ENCODE peak calls at places on chromosomes 7 and 10, in six cellular contexts. C is body of pancreas, U is A673, R is ovary, V is transverse colon, J is MM.1S. B is an unnamed sample.

GRCh38 chr10:60576130-60577069 is 186.7 kb upstream of the ANK3 start:
- DNase-seq in R (no peak), V (no peak), C (no peak), J (peak; percentile 71), U (no peak), B (no peak)

GRCh38 chr7:50627824-50628361 is 62.7 kb upstream of the DDC start:
- DNase-seq in J (no peak), V (no peak), C (no peak), R (no peak), U (no peak), B (no peak)

GRCh38 chr7:75993689-75994387 is 557 bp downstream of the TMEM120A start:
- DNase-seq in C (peak; percentile 69), V (peak; percentile 59), U (peak; percentile 55), J (no peak), R (peak; percentile 77), B (peak; percentile 68)

GRCh38 chr7:46942574-46942973 is 639.3 kb downstream of the TNS3 start:
- DNase-seq in U (no peak), J (no peak), C (no peak), R (no peak), V (no peak), B (no peak)

GRCh38 chr10:118204292-118204943 is 137.7 kb downstream of the FAM204A start:
- DNase-seq in V (no peak), C (no peak), U (no peak), R (no peak), J (no peak), B (no peak)

GRCh38 chr7:6443372-6443941 is 4.3 kb downstream of the DAGLB start:
- DNase-seq in R (no peak), C (no peak), J (no peak), U (no peak), V (no peak), B (no peak)

GRCh38 chr7:40694041-40694809 is 559.4 kb downstream of the SUGCT start:
- DNase-seq in U (no peak), J (peak; percentile 91), V (no peak), R (no peak), C (no peak), B (no peak)

GRCh38 chr7:45215611-45216062 is 58.0 kb downstream of the RAMP3 start:
- DNase-seq in R (no peak), V (no peak), C (peak; percentile 26), U (no peak), J (no peak), B (no peak)

GRCh38 chr10:4807803-4808507 is 18.1 kb upstream of the AKR1E2 start:
- DNase-seq in U (peak; percentile 90), R (no peak), C (no peak), J (peak; percentile 52), V (no peak), B (no peak)

GRCh38 chr10:35824704-35825103 is 182.6 kb upstream of the FZD8 start:
- DNase-seq in C (no peak), V (no peak), J (no peak), U (no peak), R (no peak), B (peak; percentile 16)

GRCh38 chr7:41010967-41011366 is 691.9 kb downstream of the INHBA start:
- DNase-seq in J (no peak), R (no peak), U (no peak), V (no peak), C (no peak), B (no peak)

GRCh38 chr10:72567884-72568283 is 58.0 kb downstream of the MICU1 start:
- DNase-seq in V (no peak), C (no peak), J (no peak), R (no peak), U (peak; percentile 43), B (no peak)

GRCh38 chr7:120023494-120024167 is 249.3 kb upstream of the KCND2 start:
- DNase-seq in V (no peak), J (no peak), R (no peak), U (no peak), C (no peak), B (no peak)

GRCh38 chr7:120033114-120033513 is 239.9 kb upstream of the KCND2 start:
- DNase-seq in J (peak; percentile 16), R (no peak), V (no peak), C (no peak), U (peak; percentile 1), B (no peak)

GRCh38 chr7:120030871-120031270 is 242.1 kb upstream of the KCND2 start:
- DNase-seq in U (no peak), J (no peak), C (no peak), V (no peak), R (no peak), B (no peak)

GRCh38 chr7:120028636-120029035 is 244.3 kb upstream of the KCND2 start:
- DNase-seq in J (no peak), U (no peak), C (no peak), V (no peak), R (no peak), B (no peak)
- TF ChIP-seq CTCF in J (no peak), U (no peak), C (no peak), V (no peak), R (no peak), B (no peak)

DNA sequence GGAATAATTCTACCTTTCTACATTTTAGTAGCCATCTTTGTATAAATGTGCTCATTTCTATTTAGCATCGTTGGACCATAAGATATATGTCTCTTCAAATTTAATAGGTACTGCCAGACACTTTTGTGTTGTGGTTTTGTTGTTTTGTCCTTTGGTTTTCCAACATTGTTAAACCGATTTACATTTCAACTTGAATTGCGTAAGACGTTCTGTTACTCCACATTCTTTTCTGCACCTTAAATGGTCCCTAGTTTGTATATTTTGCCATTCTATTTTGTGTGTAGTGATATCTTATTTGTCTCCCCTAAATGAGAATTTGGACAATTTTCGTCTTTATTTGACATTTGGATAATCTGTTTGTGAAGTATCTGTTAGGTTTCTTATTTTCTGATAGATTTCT is 1015.6 kb downstream of the NRG3 start:
- DNase-seq in J (no peak), C (no peak), U (no peak), R (no peak), V (no peak), B (no peak)
- H3K27me3 ChIP-seq in J (no peaks in the 10 kb centered on the region), C (no peaks in the 10 kb centered on the region), U (no peaks in the 10 kb centered on the region), R (no peaks in the 10 kb centered on the region), V (no peaks in the 10 kb centered on the region), B (no peaks in the 10 kb centered on the region)

GRCh38 chr7:153017197-153017596 is 257.6 kb downstream of the ACTR3B start:
- DNase-seq in J (no peak), V (no peak), U (no peak), R (no peak), C (no peak), B (no peak)

GRCh38 chr7:153021542-153021941 is 262.0 kb downstream of the ACTR3B start:
- DNase-seq in V (no peak), U (no peak), C (no peak), R (no peak), J (no peak), B (no peak)

GRCh38 chr7:153027210-153027609 is 267.7 kb downstream of the ACTR3B start:
- DNase-seq in V (no peak), J (no peak), R (no peak), C (no peak), U (no peak), B (no peak)

GRCh38 chr7:153027904-153028303 is 268.4 kb downstream of the ACTR3B start:
- DNase-seq in C (no peak), V (no peak), U (no peak), J (no peak), R (no peak), B (no peak)

DNA sequence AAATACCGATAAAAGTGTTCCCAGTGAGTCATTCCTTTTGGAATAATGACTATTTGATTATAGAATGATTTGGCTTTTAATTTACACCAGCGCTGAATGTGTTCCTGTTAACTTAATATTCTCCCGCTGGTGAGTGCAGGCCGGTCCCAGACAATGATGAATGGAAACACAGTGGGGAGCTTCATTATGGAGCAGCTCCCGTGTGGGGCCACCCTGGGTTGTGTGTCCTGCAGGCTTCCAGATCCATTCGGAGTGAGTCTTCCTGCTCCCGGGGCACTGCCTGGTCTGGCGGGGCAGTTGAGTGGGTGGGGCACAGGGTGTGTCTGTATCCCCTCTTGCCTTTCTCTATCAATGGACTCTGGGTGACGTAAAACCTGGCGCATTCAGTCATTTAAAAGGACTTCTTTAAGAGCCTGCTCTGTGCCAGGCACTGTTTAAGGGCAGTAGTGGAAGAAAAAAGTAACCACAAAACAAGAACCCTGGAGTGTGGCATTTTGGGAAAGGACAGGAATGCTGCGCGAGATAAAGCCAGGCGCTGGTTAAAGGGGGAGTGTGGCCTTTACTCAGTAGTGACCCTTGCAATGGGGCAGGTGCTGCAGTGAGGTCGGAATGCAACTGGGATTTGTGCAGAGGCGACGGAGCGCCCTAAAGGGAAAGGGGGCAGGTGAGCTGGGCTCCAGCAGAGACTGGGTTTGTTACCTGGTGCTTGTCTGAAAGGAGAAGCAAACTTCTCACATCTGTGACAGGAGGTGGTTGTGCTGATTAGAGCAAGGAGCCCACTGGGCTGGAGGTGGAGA is 263.4 kb downstream of the ACTR3B start:
- DNase-seq in C (no peak), J (no peak), U (peak; percentile 16), V (no peak), R (no peak), B (no peak)
- H3K9me3 ChIP-seq in C (no peaks in the 10 kb centered on the region), J (no peaks in the 10 kb centered on the region), U (no peaks in the 10 kb centered on the region), V (no peaks in the 10 kb centered on the region), R (no peaks in the 10 kb centered on the region), B (no peaks in the 10 kb centered on the region)

GRCh38 chr10:128178319-128178937 is 52.2 kb upstream of the MKI67 start:
- DNase-seq in V (peak; percentile 24), C (peak; percentile 12), J (peak; percentile 66), U (peak; percentile 47), R (no peak), B (peak; percentile 12)
- TF ChIP-seq CTCF in V (peak; percentile 38), C (no peak), J (peak; percentile 61), U (peak; percentile 64), R (no peak), B (peak; percentile 25)

GRCh38 chr10:100705139-100705538 is 40.2 kb upstream of the PAX2 start:
- DNase-seq in R (no peak), U (no peak), J (no peak), V (no peak), C (no peak), B (no peak)

GRCh38 chr10:100709146-100709545 is 36.2 kb upstream of the PAX2 start:
- DNase-seq in R (no peak), V (no peak), J (no peak), U (no peak), C (no peak), B (no peak)

GRCh38 chr10:100709655-100710054 is 35.7 kb upstream of the PAX2 start:
- DNase-seq in J (no peak), V (no peak), C (no peak), U (no peak), R (no peak), B (no peak)

GRCh38 chr10:100710151-100710871 is 35.1 kb upstream of the PAX2 start:
- DNase-seq in R (no peak), V (no peak), U (no peak), J (no peak), C (peak; percentile 18), B (peak; percentile 29)

GRCh38 chr10:100707261-100707848 is 38.0 kb upstream of the PAX2 start:
- DNase-seq in C (no peak), J (no peak), V (no peak), U (no peak), R (no peak), B (no peak)
- H3K27me3 ChIP-seq in C (peaks cover 15% of the 10 kb centered on the region), J (peaks cover 72% of the 10 kb centered on the region), V (peaks cover 81% of the 10 kb centered on the region), U (peaks cover 45% of the 10 kb centered on the region), R (no peaks in the 10 kb centered on the region), B (peaks cover 16% of the 10 kb centered on the region)

GRCh38 chr7:157476201-157476600 is 139.4 kb downstream of the DNAJB6 start:
- DNase-seq in U (no peak), R (no peak), V (no peak), J (no peak), C (no peak), B (no peak)
- H3K9me3 ChIP-seq in U (peaks cover 19% of the 10 kb centered on the region), R (no peaks in the 10 kb centered on the region), V (peaks cover 16% of the 10 kb centered on the region), J (no peaks in the 10 kb centered on the region), C (no peaks in the 10 kb centered on the region), B (no peaks in the 10 kb centered on the region)